ENCODE peak calls at places on chromosomes 4 and X, in nine cellular contexts. One of them, this sample, is unnamed.

GRCh38 chr4:16289872-16290554 is 63.7 kb upstream of the TAPT1 start:
- DNase-seq in endothelial cell: peak; percentile 14
- DNase-seq in mucosa of descending colon: peak; percentile 51
- DNase-seq in left ventricle myocardium superior: no peak
- DNase-seq in choroid plexus epithelial cell: peak; percentile 62
- DNase-seq in HT1080: peak; percentile 16
- DNase-seq in T follicular helper cell: no peak
- DNase-seq in ecto neural progenitor cell: no peak
- DNase-seq in NCI-H1417 treated with DMSO at 0.1 percent for 48 hours: no peak
- DNase-seq in this sample: no peak

GRCh38 chr4:8104491-8105302 is 53.9 kb downstream of the ABLIM2 start:
- DNase-seq in endothelial cell: no peak
- DNase-seq in mucosa of descending colon: no peak
- DNase-seq in left ventricle myocardium superior: no peak
- DNase-seq in choroid plexus epithelial cell: no peak
- DNase-seq in HT1080: no peak
- DNase-seq in T follicular helper cell: no peak
- DNase-seq in ecto neural progenitor cell: no peak
- DNase-seq in NCI-H1417 treated with DMSO at 0.1 percent for 48 hours: no peak
- DNase-seq in this sample: no peak

GRCh38 chr4:72440404-72440803 is 128.6 kb downstream of the ADAMTS3 start:
- DNase-seq in endothelial cell: no peak
- DNase-seq in mucosa of descending colon: no peak
- DNase-seq in left ventricle myocardium superior: no peak
- DNase-seq in choroid plexus epithelial cell: no peak
- DNase-seq in HT1080: no peak
- DNase-seq in T follicular helper cell: no peak
- DNase-seq in ecto neural progenitor cell: no peak
- DNase-seq in NCI-H1417 treated with DMSO at 0.1 percent for 48 hours: no peak
- DNase-seq in this sample: no peak

GRCh38 chrX:53686151-53686885 is at the start of gene HUWE1:
- DNase-seq in endothelial cell: peak; percentile 75
- DNase-seq in mucosa of descending colon: peak; percentile 87
- DNase-seq in left ventricle myocardium superior: peak; percentile 89
- DNase-seq in choroid plexus epithelial cell: peak; percentile 70
- DNase-seq in HT1080: peak; percentile 59
- DNase-seq in T follicular helper cell: peak; percentile 70
- DNase-seq in ecto neural progenitor cell: peak; percentile 88
- DNase-seq in NCI-H1417 treated with DMSO at 0.1 percent for 48 hours: peak; percentile 1
- DNase-seq in this sample: peak; percentile 41

GRCh38 chr4:113978561-113979156 is 788 bp downstream of the ARSJ start:
- DNase-seq in endothelial cell: peak; percentile 19
- DNase-seq in mucosa of descending colon: no peak
- DNase-seq in left ventricle myocardium superior: no peak
- DNase-seq in choroid plexus epithelial cell: no peak
- DNase-seq in HT1080: peak; percentile 33
- DNase-seq in T follicular helper cell: no peak
- DNase-seq in ecto neural progenitor cell: peak; percentile 50
- DNase-seq in NCI-H1417 treated with DMSO at 0.1 percent for 48 hours: no peak
- DNase-seq in this sample: no peak

GRCh38 chr4:8278009-8278395 is 8.4 kb downstream of the HTRA3 start:
- DNase-seq in endothelial cell: no peak
- DNase-seq in mucosa of descending colon: no peak
- DNase-seq in left ventricle myocardium superior: peak; percentile 36
- DNase-seq in choroid plexus epithelial cell: no peak
- DNase-seq in HT1080: peak; percentile 26
- DNase-seq in T follicular helper cell: no peak
- DNase-seq in ecto neural progenitor cell: no peak
- DNase-seq in NCI-H1417 treated with DMSO at 0.1 percent for 48 hours: no peak
- DNase-seq in this sample: no peak

GRCh38 chr4:44447563-44448504 is 775 bp downstream of the KCTD8 start:
- DNase-seq in endothelial cell: peak; percentile 47
- DNase-seq in mucosa of descending colon: peak; percentile 3
- DNase-seq in left ventricle myocardium superior: peak; percentile 46
- DNase-seq in choroid plexus epithelial cell: peak; percentile 4
- DNase-seq in HT1080: no peak
- DNase-seq in T follicular helper cell: no peak
- DNase-seq in ecto neural progenitor cell: peak; percentile 75
- DNase-seq in NCI-H1417 treated with DMSO at 0.1 percent for 48 hours: no peak
- DNase-seq in this sample: no peak

GRCh38 chr4:20506827-20507226 is 193.4 kb upstream of the PACRGL start:
- DNase-seq in endothelial cell: no peak
- DNase-seq in mucosa of descending colon: no peak
- DNase-seq in left ventricle myocardium superior: no peak
- DNase-seq in choroid plexus epithelial cell: peak; percentile 90
- DNase-seq in HT1080: peak; percentile 41
- DNase-seq in T follicular helper cell: no peak
- DNase-seq in ecto neural progenitor cell: no peak
- DNase-seq in NCI-H1417 treated with DMSO at 0.1 percent for 48 hours: no peak
- DNase-seq in this sample: no peak

GRCh38 chr4:153075836-153076235 is 128.4 kb upstream of the TRIM2 start:
- DNase-seq in endothelial cell: no peak
- DNase-seq in mucosa of descending colon: no peak
- DNase-seq in left ventricle myocardium superior: no peak
- DNase-seq in choroid plexus epithelial cell: no peak
- DNase-seq in HT1080: no peak
- DNase-seq in T follicular helper cell: no peak
- DNase-seq in ecto neural progenitor cell: no peak
- DNase-seq in NCI-H1417 treated with DMSO at 0.1 percent for 48 hours: no peak
- DNase-seq in this sample: no peak

GRCh38 chr4:29046166-29046565 is 1674.0 kb upstream of the PCDH7 start:
- DNase-seq in endothelial cell: no peak
- DNase-seq in mucosa of descending colon: no peak
- DNase-seq in left ventricle myocardium superior: no peak
- DNase-seq in choroid plexus epithelial cell: peak; percentile 72
- DNase-seq in HT1080: peak; percentile 5
- DNase-seq in T follicular helper cell: no peak
- DNase-seq in ecto neural progenitor cell: no peak
- DNase-seq in NCI-H1417 treated with DMSO at 0.1 percent for 48 hours: no peak
- DNase-seq in this sample: no peak

GRCh38 chrX:56284269-56284668 is 52.1 kb downstream of the KLF8 start:
- DNase-seq in endothelial cell: no peak
- DNase-seq in mucosa of descending colon: no peak
- DNase-seq in left ventricle myocardium superior: no peak
- DNase-seq in choroid plexus epithelial cell: no peak
- DNase-seq in HT1080: no peak
- DNase-seq in T follicular helper cell: no peak
- DNase-seq in ecto neural progenitor cell: no peak
- DNase-seq in NCI-H1417 treated with DMSO at 0.1 percent for 48 hours: no peak
- DNase-seq in this sample: no peak

This sample was measured in GM12864.